ENCODE peak calls at places on chromosomes 5 and 9, in five cellular contexts. C, L, S, F and Y are unnamed samples.

GRCh38 chr9:79660615-79661014 is 88.8 kb downstream of the TLE4 start:
- DNase-seq in L (no peak), S (no peak), C (no peak), F (no peak), Y (no peak)

GRCh38 chr9:116153765-116154333 is at the start of gene PAPPA:
- DNase-seq in F (no peak), L (no peak), S (no peak), C (no peak), Y (no peak)

GRCh38 chr5:107011530-107012115 is 659.1 kb downstream of the EFNA5 start:
- DNase-seq in S (no peak), L (no peak), F (no peak), C (no peak), Y (no peak)

GRCh38 chr5:143964919-143965318 is 153.0 kb downstream of the HMHB1 start:
- DNase-seq in S (no peak), F (no peak), C (no peak), L (peak), Y (peak)

GRCh38 chr5:21391506-21391905 is 1403.5 kb upstream of the CDH18 start:
- DNase-seq in S (no peak), L (no peak), C (no peak), F (no peak), Y (peak)

GRCh38 chr5:900781-901180 is 8.1 kb downstream of the TRIP13 start:
- DNase-seq in F (no peak), L (no peak), S (no peak), C (no peak), Y (no peak)

GRCh38 chr5:107985144-107985543 is 314.4 kb upstream of the EFNA5 start:
- DNase-seq in C (no peak), S (no peak), F (no peak), L (no peak), Y (no peak)

GRCh38 chr9:8558176-8558575 is 758.6 kb upstream of the DMAC1 start:
- DNase-seq in F (no peak), S (no peak), L (peak), C (no peak), Y (peak)

GRCh38 chr9:129558551-129559505 is 62.1 kb downstream of the C9orf50 start:
- DNase-seq in S (peak), C (no peak), F (no peak), L (peak), Y (no peak)

GRCh38 chr5:6274846-6275543 is 103.4 kb downstream of the MED10 start:
- DNase-seq in F (peak), C (no peak), L (no peak), S (no peak), Y (no peak)

GRCh38 chr5:10484774-10485141 is 43.1 kb downstream of the ROPN1L start:
- DNase-seq in L (no peak), S (no peak), F (no peak), C (no peak), Y (no peak)

GRCh38 chr9:61667559-61668121 is 477.8 kb downstream of the SPATA31A7 start:
- DNase-seq in S (no peak), L (no peak), F (no peak), C (no peak), Y (no peak)

GRCh38 chr5:80216096-80216495 is 39.8 kb downstream of the SERINC5 start:
- DNase-seq in L (no peak), F (no peak), S (no peak), C (no peak), Y (no peak)

GRCh38 chr9:91074866-91075265 is 273.2 kb downstream of the SYK start:
- DNase-seq in C (no peak), L (no peak), F (no peak), S (no peak), Y (no peak)

GRCh38 chr9:129838707-129839259 is 3.5 kb downstream of the USP20 start:
- DNase-seq in L (no peak), C (no peak), S (no peak), F (no peak), Y (peak)

GRCh38 chr5:137361275-137361674 is 137.9 kb downstream of the SPOCK1 start:
- DNase-seq in F (no peak), C (no peak), S (peak), L (no peak), Y (peak)

GRCh38 chr5:67020231-67020630 is 176.4 kb downstream of the CD180 start:
- DNase-seq in C (no peak), F (no peak), S (no peak), L (no peak), Y (no peak)

DNA sequence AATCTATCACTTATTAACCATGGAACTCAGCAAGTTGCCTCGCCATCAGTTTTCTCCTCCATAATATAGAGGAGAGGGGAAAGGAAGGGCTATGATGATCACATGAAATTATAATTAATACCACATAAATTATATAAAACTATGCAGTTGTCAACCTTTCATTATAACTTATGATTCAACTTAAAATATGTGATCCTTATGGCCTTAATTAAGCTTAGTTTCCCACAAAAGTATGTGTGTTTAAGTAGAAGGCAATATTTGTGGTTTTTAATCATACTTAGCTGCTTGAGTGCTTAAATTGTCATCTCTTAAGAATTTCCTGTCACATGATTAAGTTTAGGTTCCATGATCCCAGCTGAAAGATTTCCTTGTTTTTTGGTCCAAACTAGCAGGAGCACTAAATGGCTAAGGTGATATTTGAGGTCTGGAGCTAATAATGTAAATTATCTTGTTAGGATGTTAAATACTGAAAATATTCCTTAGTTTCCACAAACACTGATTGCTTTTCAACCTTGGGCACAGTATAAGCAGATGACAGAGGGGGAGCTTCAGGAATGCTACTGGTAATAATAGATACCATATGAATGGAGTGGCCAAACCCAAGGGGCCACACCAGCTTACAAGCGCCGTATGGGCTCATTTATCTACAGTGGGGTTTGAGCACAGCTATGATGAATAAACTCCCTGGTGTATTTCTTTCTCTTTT is 26.5 kb upstream of the F2R start:
- DNase-seq in S (no peak), L (no peak), C (no peak), F (no peak), Y (peak)
- TF ChIP-seq USF2 in S (no peak), L (no peak), C (no peak), F (no peak), Y (peak)

DNA sequence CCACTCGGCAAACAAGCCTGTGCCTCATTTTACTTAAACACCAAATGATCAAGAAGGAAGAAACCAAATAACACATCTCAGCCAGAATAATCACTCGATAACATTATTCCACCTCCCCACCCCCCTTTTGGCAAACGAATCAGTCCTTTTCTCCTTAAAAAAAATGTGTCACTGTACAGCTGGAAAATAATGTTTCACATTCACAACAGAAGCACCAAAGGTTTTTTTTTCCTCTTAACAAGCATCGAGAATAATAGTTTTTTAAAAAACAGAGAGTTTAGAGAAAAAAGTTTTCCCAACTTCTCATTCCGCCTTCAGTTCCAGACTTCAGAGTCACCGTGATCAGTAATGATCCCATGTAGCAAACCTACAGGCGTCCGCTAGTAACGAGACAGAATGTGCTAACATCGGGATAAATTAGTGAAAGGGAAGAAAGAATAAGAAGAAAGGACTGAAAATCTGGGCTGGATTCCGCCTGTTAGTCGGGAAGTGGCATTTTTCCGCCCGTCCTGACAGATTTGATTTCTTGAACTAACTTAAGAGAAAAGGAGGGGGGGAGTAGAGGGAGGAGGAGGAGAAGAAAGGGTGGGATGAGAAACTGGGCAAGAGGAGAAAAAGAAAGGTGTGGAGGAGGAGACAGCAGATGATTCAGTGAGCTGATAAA is at the start of gene ZNF608:
- DNase-seq in C (no peak), S (no peak), F (no peak), L (peak), Y (peak)
- TF ChIP-seq RFX5 in C (no peak), S (no peak), F (no peak), L (no peak), Y (no peak)

GRCh38 chr9:137306546-137307254 is 4.6 kb upstream of the NRARP start:
- DNase-seq in C (no peak), L (no peak), S (peak), F (no peak), Y (no peak)

GRCh38 chr9:137305788-137306545 is 3.9 kb upstream of the NRARP start:
- DNase-seq in F (no peak), L (no peak), S (peak), C (no peak), Y (no peak)

GRCh38 chr9:137307255-137308101 is 5.4 kb upstream of the NRARP start:
- DNase-seq in S (peak), L (no peak), F (no peak), C (no peak), Y (no peak)

GRCh38 chr9:137309368-137310189 is 7.5 kb upstream of the NRARP start:
- DNase-seq in C (no peak), L (no peak), S (peak), F (no peak), Y (no peak)

GRCh38 chr9:137308102-137308619 is 6.1 kb upstream of the NRARP start:
- DNase-seq in S (peak), C (peak), L (no peak), F (no peak), Y (no peak)
- TF ChIP-seq RCOR1 in S (no peak), C (no peak), L (no peak), F (no peak), Y (no peak)

DNA sequence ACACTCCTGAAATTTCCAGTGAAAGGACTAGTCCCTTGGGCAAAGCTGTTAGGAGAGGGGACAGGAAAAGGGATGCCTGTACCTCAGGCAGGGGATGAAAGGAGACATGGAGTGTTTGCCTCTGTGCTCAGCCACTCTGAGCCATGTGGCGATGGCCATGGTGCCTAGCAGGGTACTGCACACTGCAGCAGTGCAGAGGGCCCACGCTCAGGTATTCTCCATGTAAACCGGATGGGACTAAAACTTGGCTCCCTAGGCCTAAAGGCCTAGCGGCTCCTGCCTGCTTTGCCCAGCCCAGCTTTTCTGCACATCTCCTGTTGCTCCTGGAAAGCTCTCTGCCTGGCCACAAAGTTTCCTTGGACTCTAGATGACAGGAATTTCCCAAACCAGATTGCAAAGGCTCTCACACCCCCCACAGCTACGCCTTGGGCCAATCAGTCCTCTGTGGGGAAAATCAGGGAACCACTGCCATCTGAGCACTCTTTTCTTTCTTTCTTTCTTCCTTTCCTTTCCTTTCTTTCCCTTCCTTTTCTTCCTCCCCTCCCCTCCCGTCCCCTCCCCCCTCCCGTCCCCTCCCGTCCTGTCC is 44.3 kb downstream of the HABP4 start:
- DNase-seq in F (no peak), S (no peak), L (no peak), C (no peak), Y (no peak)
- TF ChIP-seq USF2 in F (no peak), S (no peak), L (no peak), C (no peak), Y (no peak)

GRCh38 chr9:6592231-6592630 is 53.3 kb downstream of the GLDC start:
- DNase-seq in C (no peak), L (no peak), F (no peak), S (no peak), Y (no peak)
- TF ChIP-seq RFX5 in C (no peak), L (no peak), F (no peak), S (no peak), Y (no peak)

DNA sequence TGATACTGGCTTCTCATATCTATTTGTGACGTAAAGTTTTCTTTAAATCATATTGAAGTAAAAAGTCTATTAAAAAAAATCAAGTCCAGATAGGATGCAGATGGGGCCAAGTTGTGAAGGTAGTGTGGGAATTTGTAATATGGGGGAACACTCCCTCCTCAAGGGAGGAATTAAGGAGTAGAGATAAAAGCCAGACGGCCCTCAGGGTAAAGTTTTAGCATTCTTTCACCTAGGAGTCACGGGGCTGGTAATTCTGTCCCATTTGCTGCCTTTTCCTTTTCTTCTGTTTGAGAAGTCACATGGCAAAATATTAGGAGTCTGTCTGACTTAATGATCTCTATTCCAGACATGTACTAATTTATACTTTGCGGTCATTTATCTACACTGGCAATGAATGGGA is 61.8 kb downstream of the SNX24 start:
- DNase-seq in S (no peak), F (no peak), L (peak), C (no peak), Y (peak)
- TF ChIP-seq RCOR1 in S (no peak), F (no peak), L (no peak), C (no peak), Y (no peak)

GRCh38 chr5:39689919-39690318 is 265.1 kb upstream of the DAB2 start:
- DNase-seq in C (no peak), S (no peak), L (no peak), F (no peak), Y (no peak)
- TF ChIP-seq USF2 in C (no peak), S (no peak), L (no peak), F (no peak), Y (no peak)

GRCh38 chr9:27154923-27155322 is 45.9 kb downstream of the TEK start:
- DNase-seq in S (no peak), L (no peak), C (no peak), F (no peak), Y (peak)
- TF ChIP-seq RFX5 in S (no peak), L (no peak), C (no peak), F (no peak), Y (no peak)